ENCODE peak calls at places on chromosome 5, in four cellular contexts. Y, Q, L and M are unnamed samples.

GRCh38 chr5:112548246-112548982 is 129.3 kb upstream of the EPB41L4A start:
- DNase-seq in Y (no peak), Q (peak), L (peak), M (no peak)

GRCh38 chr5:134430001-134430569 is 18.4 kb upstream of the CDKN2AIPNL start:
- DNase-seq in Y (no peak), Q (no peak), L (no peak), M (no peak)

GRCh38 chr5:78805474-78806124 is 157.0 kb upstream of the LHFPL2 start:
- DNase-seq in Y (no peak), Q (no peak), L (no peak), M (no peak)

GRCh38 chr5:15529821-15530220 is 29.8 kb downstream of the FBXL7 start:
- DNase-seq in Y (no peak), Q (no peak), L (no peak), M (no peak)

GRCh38 chr5:116153687-116154174 is 68.9 kb downstream of the COMMD10 start:
- DNase-seq in Y (no peak), Q (no peak), L (no peak), M (no peak)

GRCh38 chr5:85663708-85664031 is 954.1 kb upstream of the COX7C start:
- DNase-seq in Y (no peak), Q (no peak), L (peak), M (no peak)

GRCh38 chr5:73030995-73031394 is 75.2 kb downstream of the FCHO2 start:
- DNase-seq in Y (no peak), Q (peak), L (peak), M (no peak)

GRCh38 chr5:72543365-72543764 is 36.2 kb upstream of the ZNF366 start:
- DNase-seq in Y (no peak), Q (peak), L (no peak), M (no peak)

GRCh38 chr5:62577488-62577887 is 1.1 kb upstream of the LRRC70 start:
- DNase-seq in Y (no peak), Q (no peak), L (no peak), M (no peak)

GRCh38 chr5:107404595-107405366 is 266.0 kb downstream of the EFNA5 start:
- DNase-seq in Y (no peak), Q (no peak), L (no peak), M (no peak)

GRCh38 chr5:140253985-140254384 is 48.9 kb downstream of the PFDN1 start:
- DNase-seq in Y (no peak), Q (no peak), L (peak), M (no peak)

GRCh38 chr5:174022384-174023095 is 23.0 kb upstream of the NSG2 start:
- DNase-seq in Y (no peak), Q (no peak), L (no peak), M (no peak)

GRCh38 chr5:134086943-134087305 is 27.6 kb upstream of the TCF7 start:
- DNase-seq in Y (no peak), Q (no peak), L (no peak), M (no peak)

GRCh38 chr5:51944500-51945125 is 561.4 kb downstream of the ISL1 start:
- DNase-seq in Y (no peak), Q (no peak), L (no peak), M (no peak)

GRCh38 chr5:168401880-168402279 is 84.4 kb upstream of the RARS1 start:
- DNase-seq in Y (no peak), Q (no peak), L (peak), M (no peak)

GRCh38 chr5:33470544-33470943 is 29.8 kb downstream of the TARS1 start:
- DNase-seq in Y (no peak), Q (peak), L (peak), M (no peak)

GRCh38 chr5:93126634-93127033 is 454.4 kb downstream of the NR2F1-AS1 start:
- DNase-seq in Y (no peak), Q (peak), L (peak), M (no peak)

GRCh38 chr5:31476607-31477200 is 55.2 kb downstream of the DROSHA start:
- DNase-seq in Y (no peak), Q (no peak), L (no peak), M (no peak)

GRCh38 chr5:140303987-140304386 is 1.1 kb upstream of the PFDN1 start:
- DNase-seq in Y (no peak), Q (no peak), L (no peak), M (no peak)

GRCh38 chr5:145101246-145101645 is 733.9 kb downstream of the PRELID2 start:
- DNase-seq in Y (no peak), Q (no peak), L (peak), M (peak)

GRCh38 chr5:59831341-59831989 is 62.1 kb downstream of the PDE4D start:
- DNase-seq in Y (no peak), Q (no peak), L (no peak), M (no peak)

GRCh38 chr5:31408814-31409213 is 123.1 kb downstream of the DROSHA start:
- DNase-seq in Y (no peak), Q (no peak), L (peak), M (no peak)

DNA sequence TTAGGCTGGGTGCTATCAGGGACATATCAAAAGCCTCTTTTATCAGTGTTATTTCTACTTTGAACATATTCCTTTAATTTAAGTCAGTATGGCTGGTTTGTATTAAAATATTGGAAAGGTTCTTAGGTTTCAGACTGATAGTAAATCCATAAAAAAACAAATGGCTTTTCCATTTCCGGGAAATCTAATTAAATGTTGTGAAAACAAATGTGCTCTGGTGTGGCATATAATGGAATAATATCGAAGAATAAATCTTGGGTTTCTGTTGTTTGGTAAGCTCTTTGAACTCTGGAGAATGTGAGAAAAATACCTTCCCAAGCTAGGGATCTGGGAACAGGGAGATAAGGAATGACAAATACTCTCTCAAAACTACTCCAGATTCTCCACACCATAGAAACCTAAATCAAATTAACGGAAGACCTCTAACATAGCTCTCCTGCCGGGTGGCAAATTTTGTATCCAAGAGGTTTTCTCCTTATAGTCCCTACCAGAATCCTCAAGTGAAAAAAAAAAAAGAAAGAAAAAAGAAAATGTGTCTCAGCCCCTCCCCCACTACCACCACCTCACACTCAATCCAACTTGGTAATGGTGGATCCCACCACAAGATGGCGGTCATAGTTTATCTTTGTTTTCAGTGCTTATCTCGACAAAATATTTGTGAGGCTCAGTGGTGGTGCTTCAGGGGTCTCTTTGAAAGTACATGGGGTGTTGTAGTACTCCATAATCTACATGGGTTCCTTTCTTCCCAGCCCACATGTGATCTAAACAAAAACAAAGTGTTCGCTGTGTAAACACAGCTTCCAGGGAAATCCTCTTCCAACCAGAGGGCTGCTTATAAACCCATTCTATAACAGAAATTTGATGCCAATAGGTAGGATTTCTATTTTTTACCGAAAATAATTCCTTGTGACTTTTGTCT is 54.6 kb upstream of the FST start:
- DNase-seq in Y (no peak), Q (no peak), L (peak), M (peak)
- TF ChIP-seq CTCF in Y (no peak), Q (no peak), L (peak), M (no peak)

GRCh38 chr5:120813551-120813950 is 349.5 kb downstream of the PRR16 start:
- DNase-seq in Y (no peak), Q (no peak), L (no peak), M (no peak)

GRCh38 chr5:120823316-120823715 is 359.2 kb downstream of the PRR16 start:
- DNase-seq in Y (no peak), Q (no peak), L (no peak), M (no peak)

GRCh38 chr5:120817044-120817985 is 353.2 kb downstream of the PRR16 start:
- DNase-seq in Y (no peak), Q (no peak), L (peak), M (no peak)

GRCh38 chr5:120818128-120818527 is 354.0 kb downstream of the PRR16 start:
- DNase-seq in Y (no peak), Q (no peak), L (no peak), M (no peak)
- TF ChIP-seq CTCF in Y (no peak), Q (no peak), L (no peak), M (no peak)

GRCh38 chr5:150700600-150701377 is at the start of gene RBM22:
- DNase-seq in Y (peak), Q (peak), L (peak), M (peak)
- TF ChIP-seq CTCF in Y (peak), Q (peak), L (peak), M (peak)

DNA sequence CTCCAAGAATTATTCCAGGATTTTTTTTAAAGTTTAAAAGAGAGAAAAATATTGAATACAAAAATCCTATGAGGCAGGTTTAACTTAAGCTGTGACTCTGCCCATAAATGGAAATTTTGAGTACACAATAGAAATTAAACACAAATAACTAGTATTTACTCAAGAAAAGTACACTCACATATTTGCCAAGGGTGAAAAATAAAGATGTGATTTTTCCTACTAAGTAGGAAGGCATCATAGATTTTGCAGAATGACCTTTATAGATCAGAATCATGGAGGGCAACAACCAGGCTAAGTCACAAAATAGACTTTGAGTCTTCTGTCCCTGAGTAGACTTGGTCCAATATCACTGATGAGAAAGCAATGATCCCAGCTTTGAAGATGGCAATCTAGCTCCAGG is 102.7 kb upstream of the SLC12A2 start:
- DNase-seq in Y (no peak), Q (no peak), L (peak), M (no peak)
- TF ChIP-seq CTCF in Y (no peak), Q (no peak), L (no peak), M (no peak)

GRCh38 chr5:79876510-79876909 is 114.6 kb downstream of the MTX3 start:
- DNase-seq in Y (no peak), Q (no peak), L (no peak), M (no peak)

GRCh38 chr5:79878131-79878630 is 112.9 kb downstream of the MTX3 start:
- DNase-seq in Y (no peak), Q (no peak), L (no peak), M (no peak)

GRCh38 chr5:79873216-79873615 is 117.8 kb downstream of the MTX3 start:
- DNase-seq in Y (no peak), Q (no peak), L (no peak), M (no peak)

GRCh38 chr5:79875230-79875629 is 115.8 kb downstream of the MTX3 start:
- DNase-seq in Y (peak), Q (no peak), L (no peak), M (no peak)

DNA sequence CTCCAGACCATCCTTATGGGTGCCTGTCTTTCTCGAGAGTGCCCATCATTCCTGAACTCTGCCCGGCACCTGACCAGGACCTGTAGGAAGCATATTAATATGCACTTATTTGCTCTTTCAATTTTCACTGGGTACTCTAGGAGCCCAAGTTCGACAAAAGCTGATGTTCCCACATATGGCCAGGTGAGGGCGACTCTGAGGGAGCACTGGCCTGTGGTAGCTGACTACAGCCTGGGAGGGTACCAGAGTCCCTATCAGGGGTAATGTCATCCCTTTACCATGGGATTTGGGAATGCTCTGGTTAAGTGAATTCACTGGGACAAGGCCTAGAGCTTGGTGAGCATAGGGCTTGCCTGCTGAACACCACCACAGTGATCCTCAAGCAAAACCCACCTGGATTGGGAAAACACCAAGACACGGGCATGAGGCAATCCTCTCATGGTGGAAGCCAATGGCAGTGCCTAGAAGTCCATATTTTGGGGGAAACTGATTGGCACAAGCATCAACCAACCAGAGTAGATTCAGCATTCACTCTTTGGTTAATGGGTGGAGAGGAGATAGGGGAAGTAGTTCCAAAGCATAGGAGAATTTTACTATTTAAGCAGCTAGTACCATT is 112.2 kb downstream of the MTX3 start:
- DNase-seq in Y (no peak), Q (no peak), L (peak), M (peak)
- TF ChIP-seq CTCF in Y (peak), Q (peak), L (peak), M (peak)

GRCh38 chr5:151683936-151684586 is 2.7 kb downstream of the SPARC start:
- DNase-seq in Y (no peak), Q (no peak), L (no peak), M (no peak)
- TF ChIP-seq CTCF in Y (no peak), Q (no peak), L (no peak), M (no peak)

DNA sequence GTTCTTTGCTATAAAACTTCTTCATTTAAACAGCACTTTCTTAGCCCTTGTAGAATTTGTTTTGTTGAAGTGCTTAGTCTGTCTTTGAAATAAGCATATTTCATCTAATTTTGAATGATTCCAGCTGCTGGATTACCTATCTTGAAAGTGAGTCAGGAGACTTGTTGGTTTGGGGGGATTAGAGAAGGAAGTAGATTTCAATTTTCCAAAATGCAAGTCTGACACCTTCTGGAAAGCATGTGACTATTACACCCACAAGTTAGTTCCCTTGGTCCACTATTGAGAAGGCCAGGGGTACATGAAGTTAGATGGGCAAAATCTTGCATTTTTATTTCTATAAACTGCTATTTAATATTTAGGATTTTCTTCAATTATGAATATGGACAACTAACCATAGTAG is 96.4 kb upstream of the RANBP3L start:
- DNase-seq in Y (no peak), Q (peak), L (peak), M (no peak)
- TF ChIP-seq CTCF in Y (peak), Q (peak), L (peak), M (no peak)